ENCODE peak calls at places on chromosomes 1 and 21, in six cellular contexts. V is fibroblast of the aortic adventitia; L is CD8-positive, alpha-beta T cell; U is CD8-positive, alpha-beta memory T cell; N is lower leg skin; I is astrocyte of the cerebellum. G is an unnamed sample.

GRCh38 chr1:6554907-6555778 is at the start of gene TAS1R1:
- DNase-seq in V (peak), L (no peak), U (no peak), N (peak), I (no peak), G (no peak)

GRCh38 chr1:223106856-223107255 is 36.2 kb downstream of the TLR5 start:
- DNase-seq in V (peak), L (no peak), U (no peak), N (no peak), I (no peak), G (no peak)

GRCh38 chr1:5379176-5379759 is 613.0 kb downstream of the NPHP4 start:
- DNase-seq in V (no peak), L (no peak), U (no peak), N (no peak), I (no peak), G (no peak)

GRCh38 chr21:27700974-27701614 is 734.2 kb upstream of the ADAMTS5 start:
- DNase-seq in V (peak), L (peak), U (no peak), N (peak), I (peak), G (peak)

GRCh38 chr1:166902279-166902678 is 26.2 kb upstream of the TADA1 start:
- DNase-seq in V (peak), L (no peak), U (no peak), N (no peak), I (no peak), G (no peak)

GRCh38 chr1:206463137-206463536 is 7.1 kb upstream of the IKBKE start:
- DNase-seq in V (no peak), L (no peak), U (no peak), N (no peak), I (no peak), G (no peak)

GRCh38 chr1:233673947-233674431 is 60.1 kb downstream of the KCNK1 start:
- DNase-seq in V (no peak), L (no peak), U (no peak), N (no peak), I (no peak), G (no peak)

GRCh38 chr1:209989525-209989924 is 51.5 kb downstream of the SYT14 start:
- DNase-seq in V (peak), L (no peak), U (no peak), N (no peak), I (peak), G (no peak)

GRCh38 chr1:43549921-43550597 is 19.4 kb downstream of the PTPRF start:
- DNase-seq in V (no peak), L (no peak), U (no peak), N (peak), I (no peak), G (peak)

GRCh38 chr1:40476924-40477679 is at the start of gene ZFP69:
- DNase-seq in V (peak), L (peak), U (peak), N (peak), I (peak), G (no peak)

GRCh38 chr1:37475380-37476086 is 1.2 kb downstream of the ZC3H12A start:
- DNase-seq in V (no peak), L (no peak), U (no peak), N (no peak), I (no peak), G (no peak)

GRCh38 chr1:30673395-30673794 is 50.0 kb downstream of the MATN1 start:
- DNase-seq in V (no peak), L (no peak), U (no peak), N (no peak), I (no peak), G (no peak)

GRCh38 chr1:23405946-23406345 is 18.6 kb downstream of the TCEA3 start:
- DNase-seq in V (no peak), L (no peak), U (no peak), N (no peak), I (no peak), G (no peak)

GRCh38 chr1:25794325-25794724 is 5.7 kb upstream of the SELENON start:
- DNase-seq in V (no peak), L (no peak), U (no peak), N (no peak), I (no peak), G (no peak)

GRCh38 chr1:38454236-38454635 is 405.3 kb downstream of the RRAGC start:
- DNase-seq in V (no peak), L (no peak), U (no peak), N (no peak), I (no peak), G (no peak)

GRCh38 chr21:29233611-29234540 is 64.8 kb upstream of the BACH1 start:
- DNase-seq in V (no peak), L (no peak), U (no peak), N (no peak), I (no peak), G (no peak)

GRCh38 chr1:20350421-20350820 is 59.7 kb downstream of the VWA5B1 start:
- DNase-seq in V (no peak), L (no peak), U (no peak), N (no peak), I (no peak), G (no peak)

GRCh38 chr1:18710002-18710401 is 79.4 kb downstream of the PAX7 start:
- DNase-seq in V (no peak), L (no peak), U (no peak), N (no peak), I (no peak), G (no peak)

GRCh38 chr1:11804666-11805453 is 904 bp downstream of the MTHFR start:
- DNase-seq in V (peak), L (no peak), U (no peak), N (no peak), I (no peak), G (no peak)

GRCh38 chr1:197984273-197984672 is 67.1 kb downstream of the LHX9 start:
- DNase-seq in V (no peak), L (no peak), U (no peak), N (no peak), I (no peak), G (no peak)

GRCh38 chr1:20279507-20279906 is 11.2 kb upstream of the VWA5B1 start:
- DNase-seq in V (peak), L (no peak), U (no peak), N (no peak), I (no peak), G (peak)

GRCh38 chr1:152699746-152700145 is 1.6 kb downstream of the LCE2A start:
- DNase-seq in V (no peak), L (no peak), U (no peak), N (no peak), I (no peak), G (no peak)

GRCh38 chr1:67393240-67393639 is 37.0 kb downstream of the SERBP1 start:
- DNase-seq in V (no peak), L (no peak), U (no peak), N (peak), I (no peak), G (no peak)

GRCh38 chr1:12369258-12369657 is 139.4 kb downstream of the VPS13D start:
- DNase-seq in V (no peak), L (no peak), U (no peak), N (no peak), I (no peak), G (no peak)

GRCh38 chr21:43277481-43278351 is 108.9 kb downstream of the CRYAA start:
- DNase-seq in V (no peak), L (no peak), U (peak), N (no peak), I (no peak), G (no peak)

GRCh38 chr1:209633335-209633997 is 18.8 kb downstream of the LAMB3 start:
- DNase-seq in V (no peak), L (no peak), U (no peak), N (no peak), I (no peak), G (no peak)

GRCh38 chr1:155320661-155321576 is at the start of gene RUSC1:
- DNase-seq in V (peak), L (peak), U (peak), N (peak), I (no peak), G (no peak)

GRCh38 chr21:36587388-36587787 is 107.5 kb upstream of the CLDN14 start:
- DNase-seq in V (no peak), L (no peak), U (no peak), N (no peak), I (no peak), G (no peak)

GRCh38 chr1:21270086-21270689 is 20.1 kb downstream of the ECE1 start:
- DNase-seq in V (peak), L (peak), U (peak), N (no peak), I (no peak), G (no peak)

GRCh38 chr21:46181436-46181835 is 2.8 kb downstream of the SPATC1L start:
- DNase-seq in V (no peak), L (no peak), U (no peak), N (no peak), I (no peak), G (no peak)

GRCh38 chr1:183812686-183813569 is 8.0 kb downstream of the RGL1 start:
- DNase-seq in V (peak), L (no peak), U (no peak), N (peak), I (no peak), G (no peak)

GRCh38 chr1:41322835-41323234 is 38.4 kb upstream of the FOXO6 start:
- DNase-seq in V (no peak), L (no peak), U (no peak), N (no peak), I (no peak), G (no peak)

GRCh38 chr1:23424171-23424959 is at the start of gene TCEA3:
- DNase-seq in V (no peak), L (no peak), U (no peak), N (no peak), I (no peak), G (no peak)

GRCh38 chr1:201020647-201021332 is 2.7 kb downstream of the KIF21B start:
- DNase-seq in V (no peak), L (no peak), U (no peak), N (no peak), I (no peak), G (no peak)

GRCh38 chr1:58162952-58163550 is 383.5 kb downstream of the OMA1 start:
- DNase-seq in V (peak), L (no peak), U (no peak), N (peak), I (peak), G (peak)

DNA sequence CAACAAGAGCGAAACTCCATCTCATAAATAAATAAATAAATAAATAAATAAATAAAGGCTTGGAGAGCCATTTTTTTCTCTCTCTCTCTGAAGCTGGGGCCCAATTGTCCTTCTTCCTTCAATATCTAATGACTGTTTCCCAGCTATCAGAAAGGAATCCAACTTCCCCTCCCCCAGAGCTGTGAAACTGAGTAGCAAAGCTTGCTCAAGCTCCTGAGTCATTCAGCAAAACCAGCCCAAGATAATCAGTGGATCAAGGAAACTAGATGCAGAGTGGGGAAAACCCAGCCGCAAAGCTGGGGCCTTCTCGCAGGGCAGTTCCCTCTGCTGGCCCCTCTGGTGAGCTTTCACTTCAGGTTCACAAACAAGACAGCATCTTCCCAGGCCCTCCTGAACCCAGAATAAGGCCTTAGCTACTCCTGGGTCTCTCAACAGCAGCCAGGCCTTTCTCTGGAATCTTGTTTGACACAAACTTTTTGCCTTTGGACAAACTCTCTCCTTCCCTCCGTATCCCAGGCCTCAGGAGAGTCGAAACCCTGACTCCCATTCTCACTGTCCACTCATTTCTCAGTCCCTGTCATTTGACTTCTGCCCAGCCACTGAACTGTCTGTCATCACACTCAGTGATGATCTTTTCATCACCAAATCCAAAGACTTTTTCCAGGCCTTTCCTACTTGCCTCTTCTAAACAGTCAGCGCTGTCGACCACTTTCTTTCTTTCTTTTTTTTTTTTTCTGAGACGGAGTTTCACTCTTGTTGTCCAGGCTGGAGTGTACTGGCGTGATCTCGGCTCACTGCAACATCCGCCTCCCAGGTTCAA is 18.0 kb upstream of the PTP4A2 start:
- DNase-seq in V (peak), L (peak), U (peak), N (peak), I (peak), G (peak)
- H3K4me3 ChIP-seq in V (peak), L (no peak), U (peak), N (no peak), I (no peak), G (no peak)

GRCh38 chr1:47725732-47726495 is 271.3 kb downstream of the TRABD2B start:
- DNase-seq in V (peak), L (peak), U (peak), N (peak), I (peak), G (no peak)

GRCh38 chr1:47722909-47723580 is 274.1 kb downstream of the TRABD2B start:
- DNase-seq in V (no peak), L (no peak), U (no peak), N (no peak), I (no peak), G (no peak)

GRCh38 chr1:47725000-47725731 is 272.0 kb downstream of the TRABD2B start:
- DNase-seq in V (no peak), L (no peak), U (no peak), N (no peak), I (no peak), G (no peak)

GRCh38 chr1:47726496-47726855 is 270.7 kb downstream of the TRABD2B start:
- DNase-seq in V (no peak), L (no peak), U (no peak), N (no peak), I (no peak), G (no peak)

DNA sequence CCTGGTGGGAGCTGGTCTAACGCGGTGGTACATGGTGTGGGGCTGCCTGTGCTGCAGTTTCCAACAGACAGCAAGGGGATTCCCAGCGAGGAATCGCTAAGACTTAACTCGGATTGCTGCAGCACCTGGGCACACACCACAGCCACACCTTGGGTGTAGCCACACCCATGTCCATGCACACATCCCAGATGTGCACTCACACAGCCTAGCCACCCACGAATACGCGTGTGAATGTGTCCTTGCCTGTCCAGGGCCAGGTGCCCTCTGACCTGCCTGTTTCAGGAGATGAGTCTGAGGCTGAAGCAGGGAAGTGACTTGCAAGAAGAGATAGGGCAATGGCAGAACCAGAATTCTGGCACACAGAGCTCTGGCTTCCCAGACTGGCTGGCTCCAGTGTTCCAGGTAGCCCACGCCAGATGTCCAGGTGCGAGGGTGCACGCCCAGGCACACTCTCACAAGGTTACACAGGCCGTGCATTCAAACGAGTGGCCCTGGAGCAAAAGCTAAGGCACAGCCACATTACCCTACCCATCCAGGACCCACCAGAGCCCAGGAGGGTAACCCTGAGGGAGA is 272.7 kb downstream of the TRABD2B start:
- DNase-seq in V (no peak), L (no peak), U (no peak), N (no peak), I (no peak), G (no peak)
- H3K4me3 ChIP-seq in V (no peak), L (no peak), U (no peak), N (no peak), I (no peak), G (no peak)

GRCh38 chr1:54379481-54380284 is 26.5 kb downstream of the SSBP3 start:
- DNase-seq in V (no peak), L (no peak), U (no peak), N (no peak), I (no peak), G (no peak)

GRCh38 chr1:54378157-54378883 is 27.9 kb downstream of the SSBP3 start:
- DNase-seq in V (no peak), L (no peak), U (no peak), N (no peak), I (no peak), G (no peak)

GRCh38 chr1:54377040-54377691 is 29.0 kb downstream of the SSBP3 start:
- DNase-seq in V (no peak), L (no peak), U (no peak), N (no peak), I (no peak), G (no peak)

GRCh38 chr1:54380285-54380882 is 25.8 kb downstream of the SSBP3 start:
- DNase-seq in V (no peak), L (no peak), U (peak), N (no peak), I (no peak), G (no peak)

GRCh38 chr1:54378884-54379445 is 27.2 kb downstream of the SSBP3 start:
- DNase-seq in V (no peak), L (no peak), U (no peak), N (no peak), I (no peak), G (no peak)
- H3K4me3 ChIP-seq in V (no peak), L (no peak), U (no peak), N (no peak), I (no peak), G (no peak)

DNA sequence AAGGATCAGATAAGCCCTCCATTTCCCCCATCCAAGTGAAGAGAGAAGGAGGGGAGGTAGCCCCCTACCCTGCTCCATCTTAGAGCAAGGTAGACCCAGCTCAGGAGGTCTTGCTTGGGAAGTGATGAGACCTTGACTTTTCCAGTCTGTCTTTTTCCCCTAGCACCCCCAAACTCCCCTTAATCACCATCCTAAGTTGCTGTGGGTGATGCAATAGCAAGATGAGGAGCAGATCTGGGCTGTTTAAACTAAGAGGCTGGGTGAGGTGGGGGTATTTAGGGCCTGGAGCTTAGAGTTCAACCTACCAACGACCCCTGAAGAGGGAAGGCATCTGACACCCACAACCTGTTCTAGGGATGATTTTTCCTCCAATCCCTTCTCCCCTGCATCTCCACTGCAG is 1.7 kb downstream of the ATP1A2 start:
- DNase-seq in V (no peak), L (no peak), U (no peak), N (no peak), I (no peak), G (no peak)
- H3K4me3 ChIP-seq in V (no peak), L (no peak), U (no peak), N (no peak), I (peak), G (no peak)

DNA sequence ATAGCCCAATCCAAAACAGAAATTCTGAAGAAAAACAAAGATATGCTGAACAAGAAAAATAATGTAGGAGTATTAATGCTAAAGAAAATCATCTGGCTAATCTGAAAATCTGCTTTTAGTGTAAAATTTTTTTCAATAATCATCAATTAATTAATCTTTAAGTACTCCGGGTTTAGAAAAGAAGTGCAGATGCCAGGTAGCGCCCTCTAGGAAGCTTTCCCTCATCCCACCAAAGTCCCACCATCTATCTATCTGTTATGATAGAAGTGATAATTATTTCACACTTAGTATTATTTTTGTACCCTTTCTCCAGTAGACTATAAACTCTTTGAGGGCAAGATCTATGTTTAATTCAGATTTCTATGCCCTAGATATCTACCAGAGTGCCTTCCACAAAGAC is 240.3 kb downstream of the AKT3 start:
- DNase-seq in V (no peak), L (no peak), U (no peak), N (no peak), I (no peak), G (no peak)
- H3K4me3 ChIP-seq in V (no peak), L (no peak), U (no peak), N (no peak), I (no peak), G (no peak)

DNA sequence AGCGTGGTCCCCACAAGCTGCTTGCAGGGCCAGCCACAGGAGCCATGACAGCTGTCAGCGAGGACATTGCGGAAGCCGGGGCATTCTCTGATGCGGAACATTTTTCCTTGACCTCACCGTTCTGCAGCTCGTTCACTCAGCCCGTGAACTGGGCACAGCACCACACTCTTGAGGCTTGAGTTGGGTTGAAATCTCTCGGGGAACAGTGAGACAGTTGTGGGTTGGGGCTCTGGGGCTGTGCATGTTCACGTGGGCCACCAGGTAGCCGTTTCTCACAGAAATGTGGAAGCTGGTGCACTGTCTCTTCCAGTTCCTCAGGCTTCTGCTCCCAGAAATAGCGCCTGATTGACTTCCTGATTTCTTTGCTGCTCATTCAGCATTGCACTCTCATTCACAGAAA is 69.8 kb downstream of the SPSB1 start:
- DNase-seq in V (no peak), L (no peak), U (no peak), N (no peak), I (no peak), G (no peak)
- H3K4me3 ChIP-seq in V (no peak), L (no peak), U (no peak), N (no peak), I (no peak), G (no peak)

G was measured in kidney epithelial cell.